ENCODE peak calls at places on chromosomes 1 and 21, in seven cellular contexts. S, T, W, M, U, C and B are unnamed samples. For H3K4me1, the result is how much of the 10 kb centered on the place peaks cover.

GRCh38 chr1:220487297-220487820 is 40.6 kb upstream of the MARK1 start:
- DNase-seq in C (no peak), S (no peak), U (no peak), M (peak), T (no peak), W (no peak), B (peak)

GRCh38 chr1:200034821-200035396 is 7.4 kb downstream of the NR5A2 start:
- DNase-seq in W (no peak), T (no peak), S (no peak), U (peak), M (no peak), C (no peak), B (peak)

GRCh38 chr1:219573960-219574359 is 38.9 kb downstream of the ZC3H11B start:
- DNase-seq in S (no peak), T (no peak), C (no peak), W (no peak), M (no peak), U (no peak), B (no peak)

GRCh38 chr1:93503816-93504215 is 55.9 kb downstream of the FNBP1L start:
- DNase-seq in T (no peak), U (no peak), S (no peak), C (no peak), M (no peak), W (no peak), B (no peak)

GRCh38 chr1:156308078-156308477 is 9.0 kb upstream of the VHLL start:
- DNase-seq in W (no peak), T (no peak), S (peak), M (no peak), U (no peak), C (no peak), B (no peak)

GRCh38 chr1:36778773-36779172 is 255.5 kb downstream of the GRIK3 start:
- DNase-seq in M (no peak), C (no peak), U (peak), W (no peak), T (no peak), S (no peak), B (no peak)

GRCh38 chr1:31943546-31944184 is 5.5 kb upstream of the PTP4A2 start:
- DNase-seq in M (no peak), S (no peak), C (no peak), T (no peak), W (no peak), U (no peak), B (peak)

GRCh38 chr1:192793983-192794767 is 14.7 kb upstream of the RGS2 start:
- DNase-seq in T (no peak), S (no peak), W (no peak), U (no peak), M (no peak), C (no peak), B (peak)

GRCh38 chr1:164794310-164794709 is 235.3 kb downstream of the PBX1 start:
- DNase-seq in M (no peak), T (no peak), U (no peak), S (no peak), C (no peak), W (no peak), B (no peak)

GRCh38 chr1:116987256-116987555 is 14.4 kb upstream of the CD101 start:
- DNase-seq in U (no peak), M (no peak), C (no peak), W (no peak), T (no peak), S (no peak), B (no peak)

GRCh38 chr21:36702622-36702968 is 3.7 kb downstream of the SIM2 start:
- DNase-seq in W (no peak), C (no peak), M (no peak), T (no peak), S (no peak), U (no peak), B (no peak)

GRCh38 chr21:36703123-36703522 is 4.2 kb downstream of the SIM2 start:
- DNase-seq in C (no peak), M (no peak), S (no peak), W (no peak), U (no peak), T (no peak), B (no peak)

GRCh38 chr21:36700295-36700960 is 1.5 kb downstream of the SIM2 start:
- DNase-seq in C (no peak), S (no peak), M (no peak), U (no peak), W (no peak), T (no peak), B (peak)

GRCh38 chr21:36700961-36701911 is 2.3 kb downstream of the SIM2 start:
- DNase-seq in U (peak), S (no peak), M (no peak), W (no peak), T (no peak), C (no peak), B (peak)

DNA sequence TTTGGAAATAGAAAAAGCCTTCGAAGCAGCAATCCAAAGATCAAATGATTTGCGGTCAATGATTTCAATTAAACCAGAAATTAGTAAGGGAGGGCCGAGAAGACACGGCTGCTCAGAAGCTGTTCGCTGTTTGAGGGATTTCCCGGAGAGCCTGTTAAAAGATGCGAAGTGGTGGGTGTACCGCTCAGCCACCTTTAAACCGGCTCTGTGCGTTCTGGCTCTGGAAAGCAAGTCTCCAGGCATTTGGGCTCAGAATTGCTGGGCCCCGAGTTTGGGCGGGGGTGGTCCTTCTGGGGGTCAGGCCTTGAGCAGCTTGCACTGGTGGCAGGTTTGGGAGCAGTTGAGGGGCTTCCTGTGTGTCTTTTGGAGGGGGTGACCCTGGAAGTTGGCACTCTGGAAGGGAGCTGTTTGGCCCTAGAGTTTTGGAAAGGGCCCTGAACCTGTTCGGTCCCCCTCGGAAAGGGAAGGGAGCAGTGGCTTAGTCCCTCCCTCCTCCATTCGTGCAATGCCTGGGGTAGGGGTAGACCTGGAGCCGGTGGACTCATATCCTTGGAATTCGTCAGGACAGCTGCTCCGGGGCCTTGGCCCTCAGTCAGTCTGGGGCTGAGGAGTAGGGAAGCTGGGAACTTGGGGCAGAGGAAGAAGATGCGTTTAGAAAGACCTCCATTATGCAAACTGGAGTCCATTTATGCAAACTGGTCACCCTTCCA is 3.2 kb downstream of the SIM2 start:
- DNase-seq in S (no peak), W (no peak), U (no peak), T (no peak), M (no peak), C (no peak), B (peak)
- H3K4me1 ChIP-seq in S (under half), W (under half), U (under half), T (under half), M (under half), C (under half), B (half or more)

GRCh38 chr1:183291216-183291762 is 105.2 kb downstream of the LAMC2 start:
- DNase-seq in W (no peak), U (no peak), S (no peak), T (no peak), M (no peak), C (no peak), B (no peak)
- TF ChIP-seq POLR2AphosphoS5 in W (no peak), U (no peak), S (no peak), T (no peak), M (no peak), C (no peak), B (no peak)

GRCh38 chr1:16249838-16250241 is 12.9 kb upstream of the CPLANE2 start:
- DNase-seq in S (no peak), C (no peak), T (no peak), W (peak), U (no peak), M (no peak), B (no peak)
- TF ChIP-seq REST in S (no peak), C (no peak), T (no peak), W (no peak), U (no peak), M (no peak), B (no peak)

GRCh38 chr1:234989019-234989418 is 139.6 kb downstream of the TOMM20 start:
- DNase-seq in T (no peak), C (no peak), M (no peak), U (no peak), S (no peak), W (peak), B (no peak)
- H3K4me1 ChIP-seq in T (under half), C (half or more), M (under half), U (under half), S (under half), W (half or more), B (under half)